ENCODE peak calls at places on chromosome 3, in six cellular contexts. One of them, this sample, is unnamed.
A peak's percentile ranks its signal among the peaks of the same experiment; 100 is the strongest.

GRCh38 chr3:169744332-169745054 is 20.4 kb downstream of the TERC start:
- DNase-seq in transverse colon: no peak
- DNase-seq in mammary epithelial cell: peak; percentile 13
- DNase-seq in brain microvascular endothelial cell: no peak
- DNase-seq in cardiac muscle cell: no peak
- DNase-seq in tibial artery: no peak
- DNase-seq in this sample: no peak

GRCh38 chr3:184262166-184262926 is 993 bp upstream of the CAMK2N2 start:
- DNase-seq in transverse colon: no peak
- DNase-seq in mammary epithelial cell: peak; percentile 9
- DNase-seq in brain microvascular endothelial cell: no peak
- DNase-seq in cardiac muscle cell: no peak
- DNase-seq in tibial artery: no peak
- DNase-seq in this sample: no peak

GRCh38 chr3:85081191-85081895 is 122.6 kb downstream of the CADM2 start:
- DNase-seq in transverse colon: no peak
- DNase-seq in mammary epithelial cell: no peak
- DNase-seq in brain microvascular endothelial cell: no peak
- DNase-seq in cardiac muscle cell: peak; percentile 39
- DNase-seq in tibial artery: no peak
- DNase-seq in this sample: no peak

GRCh38 chr3:4416961-4417360 is 50.1 kb downstream of the SUMF1 start:
- DNase-seq in transverse colon: no peak
- DNase-seq in mammary epithelial cell: peak; percentile 100
- DNase-seq in brain microvascular endothelial cell: peak; percentile 93
- DNase-seq in cardiac muscle cell: no peak
- DNase-seq in tibial artery: peak; percentile 78
- DNase-seq in this sample: no peak

GRCh38 chr3:125375950-125376679 is 990 bp upstream of the ZNF148 start:
- DNase-seq in transverse colon: no peak
- DNase-seq in mammary epithelial cell: peak; percentile 53
- DNase-seq in brain microvascular endothelial cell: no peak
- DNase-seq in cardiac muscle cell: no peak
- DNase-seq in tibial artery: no peak
- DNase-seq in this sample: no peak

GRCh38 chr3:17424137-17424536 is 318.3 kb downstream of the TBC1D5 start:
- DNase-seq in transverse colon: no peak
- DNase-seq in mammary epithelial cell: no peak
- DNase-seq in brain microvascular endothelial cell: no peak
- DNase-seq in cardiac muscle cell: no peak
- DNase-seq in tibial artery: no peak
- DNase-seq in this sample: no peak

GRCh38 chr3:41346698-41347097 is 147.4 kb downstream of the CTNNB1 start:
- DNase-seq in transverse colon: no peak
- DNase-seq in mammary epithelial cell: no peak
- DNase-seq in brain microvascular endothelial cell: no peak
- DNase-seq in cardiac muscle cell: no peak
- DNase-seq in tibial artery: no peak
- DNase-seq in this sample: no peak

GRCh38 chr3:152205097-152205593 is 63.6 kb upstream of the MBNL1 start:
- DNase-seq in transverse colon: no peak
- DNase-seq in mammary epithelial cell: no peak
- DNase-seq in brain microvascular endothelial cell: no peak
- DNase-seq in cardiac muscle cell: no peak
- DNase-seq in tibial artery: no peak
- DNase-seq in this sample: no peak

GRCh38 chr3:49790626-49791411 is 4.5 kb upstream of the IP6K1 start:
- DNase-seq in transverse colon: no peak
- DNase-seq in mammary epithelial cell: no peak
- DNase-seq in brain microvascular endothelial cell: no peak
- DNase-seq in cardiac muscle cell: no peak
- DNase-seq in tibial artery: no peak
- DNase-seq in this sample: no peak

GRCh38 chr3:125035217-125035616 is 20.6 kb downstream of the HEG1 start:
- DNase-seq in transverse colon: no peak
- DNase-seq in mammary epithelial cell: no peak
- DNase-seq in brain microvascular endothelial cell: no peak
- DNase-seq in cardiac muscle cell: no peak
- DNase-seq in tibial artery: no peak
- DNase-seq in this sample: no peak

GRCh38 chr3:37957185-37957936 is 33.2 kb upstream of the VILL start:
- DNase-seq in transverse colon: no peak
- DNase-seq in mammary epithelial cell: no peak
- DNase-seq in brain microvascular endothelial cell: no peak
- DNase-seq in cardiac muscle cell: no peak
- DNase-seq in tibial artery: no peak
- DNase-seq in this sample: peak; percentile 27

GRCh38 chr3:49872801-49873281 is 3.1 kb upstream of the CAMKV start:
- DNase-seq in transverse colon: no peak
- DNase-seq in mammary epithelial cell: no peak
- DNase-seq in brain microvascular endothelial cell: no peak
- DNase-seq in cardiac muscle cell: no peak
- DNase-seq in tibial artery: no peak
- DNase-seq in this sample: no peak

GRCh38 chr3:142433110-142433509 is 14.7 kb downstream of the XRN1 start:
- DNase-seq in transverse colon: no peak
- DNase-seq in mammary epithelial cell: no peak
- DNase-seq in brain microvascular endothelial cell: no peak
- DNase-seq in cardiac muscle cell: no peak
- DNase-seq in tibial artery: no peak
- DNase-seq in this sample: no peak

GRCh38 chr3:10738688-10739372 is 77.2 kb upstream of the SLC6A11 start:
- DNase-seq in transverse colon: peak; percentile 63
- DNase-seq in mammary epithelial cell: peak; percentile 51
- DNase-seq in brain microvascular endothelial cell: peak; percentile 65
- DNase-seq in cardiac muscle cell: peak; percentile 83
- DNase-seq in tibial artery: peak; percentile 67
- DNase-seq in this sample: peak; percentile 72

GRCh38 chr3:123347691-123348264 is 101.1 kb downstream of the ADCY5 start:
- DNase-seq in transverse colon: no peak
- DNase-seq in mammary epithelial cell: no peak
- DNase-seq in brain microvascular endothelial cell: no peak
- DNase-seq in cardiac muscle cell: no peak
- DNase-seq in tibial artery: no peak
- DNase-seq in this sample: no peak

GRCh38 chr3:24181256-24181655 is 236.2 kb downstream of the NR1D2 start:
- DNase-seq in transverse colon: no peak
- DNase-seq in mammary epithelial cell: no peak
- DNase-seq in brain microvascular endothelial cell: no peak
- DNase-seq in cardiac muscle cell: no peak
- DNase-seq in tibial artery: no peak
- DNase-seq in this sample: no peak

GRCh38 chr3:158103956-158104338 is 2.3 kb downstream of the SHOX2 start:
- DNase-seq in transverse colon: no peak
- DNase-seq in mammary epithelial cell: no peak
- DNase-seq in brain microvascular endothelial cell: no peak
- DNase-seq in cardiac muscle cell: no peak
- DNase-seq in tibial artery: peak; percentile 34
- DNase-seq in this sample: peak; percentile 43

GRCh38 chr3:101484805-101485620 is 28.0 kb downstream of the SENP7 start:
- DNase-seq in transverse colon: no peak
- DNase-seq in mammary epithelial cell: peak; percentile 64
- DNase-seq in brain microvascular endothelial cell: peak; percentile 83
- DNase-seq in cardiac muscle cell: no peak
- DNase-seq in tibial artery: no peak
- DNase-seq in this sample: no peak

GRCh38 chr3:179956416-179956830 is 80.3 kb downstream of the PEX5L start:
- DNase-seq in transverse colon: no peak
- DNase-seq in mammary epithelial cell: no peak
- DNase-seq in brain microvascular endothelial cell: no peak
- DNase-seq in cardiac muscle cell: no peak
- DNase-seq in tibial artery: no peak
- DNase-seq in this sample: no peak

GRCh38 chr3:179719048-179719734 is 66.4 kb downstream of the USP13 start:
- DNase-seq in transverse colon: no peak
- DNase-seq in mammary epithelial cell: no peak
- DNase-seq in brain microvascular endothelial cell: no peak
- DNase-seq in cardiac muscle cell: no peak
- DNase-seq in tibial artery: no peak
- DNase-seq in this sample: no peak

GRCh38 chr3:108818404-108818803 is 4.2 kb upstream of the TRAT1 start:
- DNase-seq in transverse colon: peak; percentile 47
- DNase-seq in mammary epithelial cell: peak; percentile 27
- DNase-seq in brain microvascular endothelial cell: no peak
- DNase-seq in cardiac muscle cell: peak; percentile 54
- DNase-seq in tibial artery: no peak
- DNase-seq in this sample: no peak

GRCh38 chr3:11713171-11713570 is 69.5 kb upstream of the VGLL4 start:
- DNase-seq in transverse colon: no peak
- DNase-seq in mammary epithelial cell: peak; percentile 75
- DNase-seq in brain microvascular endothelial cell: no peak
- DNase-seq in cardiac muscle cell: no peak
- DNase-seq in tibial artery: no peak
- DNase-seq in this sample: no peak

GRCh38 chr3:149362361-149362760 is 15.1 kb downstream of the TM4SF1 start:
- DNase-seq in transverse colon: no peak
- DNase-seq in mammary epithelial cell: no peak
- DNase-seq in brain microvascular endothelial cell: no peak
- DNase-seq in cardiac muscle cell: no peak
- DNase-seq in tibial artery: no peak
- DNase-seq in this sample: no peak

GRCh38 chr3:189394599-189395121 is 222.9 kb downstream of the TPRG1 start:
- DNase-seq in transverse colon: no peak
- DNase-seq in mammary epithelial cell: no peak
- DNase-seq in brain microvascular endothelial cell: no peak
- DNase-seq in cardiac muscle cell: no peak
- DNase-seq in tibial artery: no peak
- DNase-seq in this sample: no peak

DNA sequence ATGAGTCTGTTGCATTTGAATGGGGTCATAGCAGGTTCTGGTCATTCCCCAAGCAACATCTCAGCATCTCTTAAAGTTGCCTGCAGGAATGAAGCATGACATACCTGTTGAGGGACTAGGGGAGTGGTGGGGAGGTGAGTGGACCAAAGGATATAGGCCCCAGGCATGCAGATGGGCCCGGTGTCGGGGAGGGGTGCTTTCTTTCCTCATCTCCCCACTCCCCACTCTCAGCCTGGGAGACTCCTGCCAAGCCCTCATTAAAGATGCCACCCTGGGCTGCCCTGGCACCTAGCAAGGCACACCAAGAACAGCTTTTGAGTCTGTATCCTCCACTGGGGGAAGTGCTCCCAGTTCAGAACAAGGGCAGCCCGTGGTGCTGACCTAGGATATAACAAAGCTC is 54.2 kb downstream of the GRIP2 start:
- DNase-seq in transverse colon: no peak
- DNase-seq in mammary epithelial cell: no peak
- DNase-seq in brain microvascular endothelial cell: no peak
- DNase-seq in cardiac muscle cell: no peak
- DNase-seq in tibial artery: no peak
- DNase-seq in this sample: no peak
- H3K36me3 ChIP-seq in transverse colon: no peaks in the 10 kb centered on the region
- H3K36me3 ChIP-seq in mammary epithelial cell: peaks cover 5% of the 10 kb centered on the region
- H3K36me3 ChIP-seq in brain microvascular endothelial cell: peaks cover 30% of the 10 kb centered on the region
- H3K36me3 ChIP-seq in cardiac muscle cell: no peaks in the 10 kb centered on the region
- H3K36me3 ChIP-seq in tibial artery: peaks cover 35% of the 10 kb centered on the region
- H3K36me3 ChIP-seq in this sample: peaks cover 8% of the 10 kb centered on the region

DNA sequence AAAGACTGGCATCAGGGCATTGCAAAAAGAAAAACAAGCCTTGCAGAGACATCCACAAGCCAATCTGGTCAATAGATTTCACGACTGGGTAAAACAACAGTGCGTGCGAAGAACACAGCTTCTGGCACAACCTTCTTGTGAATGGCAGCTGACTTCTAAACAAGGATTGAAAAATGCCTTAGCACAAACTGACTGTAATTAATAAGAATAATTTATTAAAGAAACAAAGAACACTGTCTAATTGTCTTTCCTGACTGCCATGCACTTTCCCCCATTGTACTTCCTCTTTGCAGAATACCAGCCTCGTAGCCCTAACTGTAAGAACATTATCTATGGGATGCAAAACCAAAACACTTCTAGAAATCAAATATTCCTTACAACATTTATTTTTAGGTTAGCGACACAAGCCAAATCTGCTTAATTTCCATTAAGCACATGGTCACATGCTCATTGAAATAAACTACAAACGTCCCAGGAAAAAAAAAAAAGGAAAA is 6.5 kb downstream of the FOXP1 start:
- DNase-seq in transverse colon: no peak
- DNase-seq in mammary epithelial cell: peak; percentile 28
- DNase-seq in brain microvascular endothelial cell: no peak
- DNase-seq in cardiac muscle cell: no peak
- DNase-seq in tibial artery: no peak
- DNase-seq in this sample: no peak
- H3K4me3 ChIP-seq in transverse colon: no peak overlapping the region
- H3K4me3 ChIP-seq in mammary epithelial cell: peak overlapping the region; percentile 98
- H3K4me3 ChIP-seq in brain microvascular endothelial cell: no peak overlapping the region
- H3K4me3 ChIP-seq in cardiac muscle cell: no peak overlapping the region
- H3K4me3 ChIP-seq in tibial artery: no peak overlapping the region
- H3K4me3 ChIP-seq in this sample: no peak overlapping the region

GRCh38 chr3:186979837-186980236 is 49.5 kb downstream of the ST6GAL1 start:
- DNase-seq in transverse colon: no peak
- DNase-seq in mammary epithelial cell: peak; percentile 88
- DNase-seq in brain microvascular endothelial cell: no peak
- DNase-seq in cardiac muscle cell: no peak
- DNase-seq in tibial artery: no peak
- DNase-seq in this sample: no peak

GRCh38 chr3:186980989-186981388 is 50.7 kb downstream of the ST6GAL1 start:
- DNase-seq in transverse colon: no peak
- DNase-seq in mammary epithelial cell: no peak
- DNase-seq in brain microvascular endothelial cell: no peak
- DNase-seq in cardiac muscle cell: no peak
- DNase-seq in tibial artery: no peak
- DNase-seq in this sample: no peak

GRCh38 chr3:186975726-186976125 is 45.4 kb downstream of the ST6GAL1 start:
- DNase-seq in transverse colon: no peak
- DNase-seq in mammary epithelial cell: no peak
- DNase-seq in brain microvascular endothelial cell: no peak
- DNase-seq in cardiac muscle cell: no peak
- DNase-seq in tibial artery: no peak
- DNase-seq in this sample: no peak

GRCh38 chr3:186976802-186977201 is 46.5 kb downstream of the ST6GAL1 start:
- DNase-seq in transverse colon: no peak
- DNase-seq in mammary epithelial cell: no peak
- DNase-seq in brain microvascular endothelial cell: no peak
- DNase-seq in cardiac muscle cell: no peak
- DNase-seq in tibial artery: no peak
- DNase-seq in this sample: no peak

DNA sequence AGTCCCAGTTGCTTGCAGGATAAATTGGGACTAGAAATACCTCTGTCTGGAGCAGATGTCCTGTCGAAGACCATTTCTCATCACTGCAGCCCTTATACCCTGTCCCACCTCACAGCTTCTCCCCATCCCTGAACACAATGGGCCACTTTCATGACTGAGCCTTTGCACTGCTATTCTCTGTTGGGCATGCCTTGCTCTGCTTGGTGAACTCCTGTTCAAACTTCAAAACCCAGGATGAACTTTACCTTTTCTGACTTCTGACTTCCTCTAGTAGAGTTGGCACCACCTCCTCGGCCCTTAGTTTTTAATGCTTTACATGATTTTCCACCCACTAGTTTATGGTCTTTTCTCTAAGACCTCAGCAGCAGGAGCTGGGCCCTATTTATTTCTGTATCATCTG is 48.4 kb downstream of the ST6GAL1 start:
- DNase-seq in transverse colon: no peak
- DNase-seq in mammary epithelial cell: no peak
- DNase-seq in brain microvascular endothelial cell: no peak
- DNase-seq in cardiac muscle cell: no peak
- DNase-seq in tibial artery: no peak
- DNase-seq in this sample: no peak
- H3K36me3 ChIP-seq in transverse colon: no peaks in the 10 kb centered on the region
- H3K36me3 ChIP-seq in mammary epithelial cell: peaks cover 3% of the 10 kb centered on the region
- H3K36me3 ChIP-seq in brain microvascular endothelial cell: no peaks in the 10 kb centered on the region
- H3K36me3 ChIP-seq in cardiac muscle cell: peaks cover 13% of the 10 kb centered on the region
- H3K36me3 ChIP-seq in tibial artery: peaks cover 5% of the 10 kb centered on the region
- H3K36me3 ChIP-seq in this sample: peaks cover 3% of the 10 kb centered on the region

GRCh38 chr3:188001052-188001567 is 152.8 kb upstream of the LPP start:
- DNase-seq in transverse colon: no peak
- DNase-seq in mammary epithelial cell: no peak
- DNase-seq in brain microvascular endothelial cell: no peak
- DNase-seq in cardiac muscle cell: no peak
- DNase-seq in tibial artery: no peak
- DNase-seq in this sample: no peak
- H3K4me3 ChIP-seq in transverse colon: no peak overlapping the region
- H3K4me3 ChIP-seq in mammary epithelial cell: no peak overlapping the region
- H3K4me3 ChIP-seq in brain microvascular endothelial cell: no peak overlapping the region
- H3K4me3 ChIP-seq in cardiac muscle cell: no peak overlapping the region
- H3K4me3 ChIP-seq in tibial artery: no peak overlapping the region
- H3K4me3 ChIP-seq in this sample: no peak overlapping the region

This sample was measured in upper lobe of left lung.